ENCODE peak calls at places on chromosomes 12 and 14, in four cellular contexts. One of them, this sample, is unnamed. For H3K27me3 and H3K9me3, the result is how much of the 10 kb centered on the place peaks cover.

GRCh38 chr14:63867926-63868921 is 15.4 kb downstream of the SYNE2 start:
- DNase-seq in tibial nerve: no peak
- DNase-seq in GM23248: no peak
- DNase-seq in gastrocnemius medialis: no peak
- DNase-seq in this sample: no peak

GRCh38 chr12:50620050-50620974 is 115.5 kb downstream of the DIP2B start:
- DNase-seq in GM23248: peak
- DNase-seq in gastrocnemius medialis: no peak
- DNase-seq in tibial nerve: no peak
- DNase-seq in this sample: no peak

GRCh38 chr12:109741286-109741969 is 27.8 kb downstream of the FAM222A start:
- DNase-seq in gastrocnemius medialis: peak
- DNase-seq in GM23248: no peak
- DNase-seq in tibial nerve: peak
- DNase-seq in this sample: peak

GRCh38 chr12:40691913-40692616 is at the start of gene CNTN1:
- DNase-seq in tibial nerve: peak
- DNase-seq in gastrocnemius medialis: peak
- DNase-seq in GM23248: peak
- DNase-seq in this sample: no peak

GRCh38 chr14:90760591-90761316 is 55.5 kb downstream of the TTC7B start:
- DNase-seq in GM23248: peak
- DNase-seq in tibial nerve: no peak
- DNase-seq in gastrocnemius medialis: no peak
- DNase-seq in this sample: no peak

GRCh38 chr12:46677749-46678148 is 148.0 kb downstream of the SLC38A4 start:
- DNase-seq in GM23248: peak
- DNase-seq in gastrocnemius medialis: no peak
- DNase-seq in tibial nerve: no peak
- DNase-seq in this sample: no peak

GRCh38 chr14:53927171-53927570 is 29.5 kb downstream of the BMP4 start:
- DNase-seq in gastrocnemius medialis: no peak
- DNase-seq in GM23248: no peak
- DNase-seq in tibial nerve: no peak
- DNase-seq in this sample: no peak

GRCh38 chr12:26246483-26247164 is 51.3 kb downstream of the SSPN start:
- DNase-seq in tibial nerve: no peak
- DNase-seq in GM23248: no peak
- DNase-seq in gastrocnemius medialis: no peak
- DNase-seq in this sample: no peak

GRCh38 chr12:104416637-104417036 is 40.1 kb upstream of the CHST11 start:
- DNase-seq in tibial nerve: no peak
- DNase-seq in GM23248: no peak
- DNase-seq in gastrocnemius medialis: no peak
- DNase-seq in this sample: no peak

GRCh38 chr14:59243174-59243573 is 54.7 kb downstream of the DAAM1 start:
- DNase-seq in GM23248: no peak
- DNase-seq in gastrocnemius medialis: no peak
- DNase-seq in tibial nerve: no peak
- DNase-seq in this sample: no peak

GRCh38 chr12:104935892-104936291 is 22.2 kb downstream of the SLC41A2 start:
- DNase-seq in tibial nerve: no peak
- DNase-seq in gastrocnemius medialis: no peak
- DNase-seq in GM23248: no peak
- DNase-seq in this sample: no peak

GRCh38 chr14:104224516-104225281 is 86.3 kb downstream of the KIF26A start:
- DNase-seq in gastrocnemius medialis: no peak
- DNase-seq in tibial nerve: no peak
- DNase-seq in GM23248: no peak
- DNase-seq in this sample: no peak

GRCh38 chr12:6494351-6494743 is 445 bp downstream of the NCAPD2 start:
- DNase-seq in GM23248: no peak
- DNase-seq in tibial nerve: no peak
- DNase-seq in gastrocnemius medialis: no peak
- DNase-seq in this sample: no peak

GRCh38 chr14:22002860-22003284 is 329.3 kb upstream of the OR4E1 start:
- DNase-seq in GM23248: peak
- DNase-seq in tibial nerve: no peak
- DNase-seq in gastrocnemius medialis: no peak
- DNase-seq in this sample: no peak

GRCh38 chr12:30840715-30841114 is 85.8 kb upstream of the TSPAN11 start:
- DNase-seq in gastrocnemius medialis: no peak
- DNase-seq in tibial nerve: no peak
- DNase-seq in GM23248: peak
- DNase-seq in this sample: no peak

GRCh38 chr14:90567191-90567590 is 170.4 kb downstream of the CALM1 start:
- DNase-seq in GM23248: no peak
- DNase-seq in gastrocnemius medialis: no peak
- DNase-seq in tibial nerve: no peak
- DNase-seq in this sample: no peak

GRCh38 chr12:59808317-59808910 is 212.6 kb downstream of the SLC16A7 start:
- DNase-seq in tibial nerve: no peak
- DNase-seq in gastrocnemius medialis: no peak
- DNase-seq in GM23248: peak
- DNase-seq in this sample: no peak

GRCh38 chr14:60094306-60094897 is 2.7 kb downstream of the PCNX4 start:
- DNase-seq in GM23248: peak
- DNase-seq in gastrocnemius medialis: no peak
- DNase-seq in tibial nerve: no peak
- DNase-seq in this sample: no peak

GRCh38 chr12:48350249-48351021 is at the start of gene ZNF641:
- DNase-seq in gastrocnemius medialis: peak
- DNase-seq in tibial nerve: peak
- DNase-seq in GM23248: peak
- DNase-seq in this sample: peak

GRCh38 chr14:34484726-34485125 is 22.7 kb upstream of the SPTSSA start:
- DNase-seq in gastrocnemius medialis: no peak
- DNase-seq in GM23248: no peak
- DNase-seq in tibial nerve: no peak
- DNase-seq in this sample: no peak

GRCh38 chr12:50842637-50843493 is at the start of gene TMPRSS12:
- DNase-seq in tibial nerve: no peak
- DNase-seq in gastrocnemius medialis: no peak
- DNase-seq in GM23248: no peak
- DNase-seq in this sample: no peak

GRCh38 chr12:128076188-128076587 is 190.8 kb upstream of the TMEM132C start:
- DNase-seq in GM23248: peak
- DNase-seq in gastrocnemius medialis: no peak
- DNase-seq in tibial nerve: no peak
- DNase-seq in this sample: no peak

GRCh38 chr12:111407371-111408115 is 1.8 kb downstream of the SH2B3 start:
- DNase-seq in GM23248: peak
- DNase-seq in gastrocnemius medialis: no peak
- DNase-seq in tibial nerve: no peak
- DNase-seq in this sample: no peak

GRCh38 chr14:104563191-104563741 is 16.3 kb upstream of the C14orf180 start:
- DNase-seq in GM23248: no peak
- DNase-seq in tibial nerve: no peak
- DNase-seq in gastrocnemius medialis: no peak
- DNase-seq in this sample: no peak

GRCh38 chr12:88371416-88372183 is 208.7 kb downstream of the KITLG start:
- DNase-seq in tibial nerve: no peak
- DNase-seq in gastrocnemius medialis: peak
- DNase-seq in GM23248: peak
- DNase-seq in this sample: no peak

GRCh38 chr12:130579231-130579630 is 136.9 kb downstream of the RIMBP2 start:
- DNase-seq in tibial nerve: no peak
- DNase-seq in GM23248: no peak
- DNase-seq in gastrocnemius medialis: no peak
- DNase-seq in this sample: no peak

GRCh38 chr14:78153069-78153351 is 17.2 kb upstream of the NRXN3 start:
- DNase-seq in gastrocnemius medialis: no peak
- DNase-seq in GM23248: peak
- DNase-seq in tibial nerve: no peak
- DNase-seq in this sample: no peak

GRCh38 chr14:35821546-35822411 is 4.4 kb upstream of the BRMS1L start:
- DNase-seq in tibial nerve: no peak
- DNase-seq in gastrocnemius medialis: no peak
- DNase-seq in GM23248: peak
- DNase-seq in this sample: no peak

GRCh38 chr14:61342486-61342885 is 21.1 kb downstream of the PRKCH start:
- DNase-seq in tibial nerve: no peak
- DNase-seq in GM23248: no peak
- DNase-seq in gastrocnemius medialis: no peak
- DNase-seq in this sample: no peak

GRCh38 chr12:116389990-116390655 is 112.6 kb upstream of the MED13L start:
- DNase-seq in tibial nerve: no peak
- DNase-seq in GM23248: peak
- DNase-seq in gastrocnemius medialis: no peak
- DNase-seq in this sample: no peak

GRCh38 chr14:89061696-89062095 is 237.2 kb downstream of the TTC8 start:
- DNase-seq in GM23248: no peak
- DNase-seq in tibial nerve: no peak
- DNase-seq in gastrocnemius medialis: no peak
- DNase-seq in this sample: no peak

GRCh38 chr12:105672171-105672570 is 341.7 kb downstream of the C12orf75 start:
- DNase-seq in tibial nerve: no peak
- DNase-seq in gastrocnemius medialis: no peak
- DNase-seq in GM23248: peak
- DNase-seq in this sample: no peak

DNA sequence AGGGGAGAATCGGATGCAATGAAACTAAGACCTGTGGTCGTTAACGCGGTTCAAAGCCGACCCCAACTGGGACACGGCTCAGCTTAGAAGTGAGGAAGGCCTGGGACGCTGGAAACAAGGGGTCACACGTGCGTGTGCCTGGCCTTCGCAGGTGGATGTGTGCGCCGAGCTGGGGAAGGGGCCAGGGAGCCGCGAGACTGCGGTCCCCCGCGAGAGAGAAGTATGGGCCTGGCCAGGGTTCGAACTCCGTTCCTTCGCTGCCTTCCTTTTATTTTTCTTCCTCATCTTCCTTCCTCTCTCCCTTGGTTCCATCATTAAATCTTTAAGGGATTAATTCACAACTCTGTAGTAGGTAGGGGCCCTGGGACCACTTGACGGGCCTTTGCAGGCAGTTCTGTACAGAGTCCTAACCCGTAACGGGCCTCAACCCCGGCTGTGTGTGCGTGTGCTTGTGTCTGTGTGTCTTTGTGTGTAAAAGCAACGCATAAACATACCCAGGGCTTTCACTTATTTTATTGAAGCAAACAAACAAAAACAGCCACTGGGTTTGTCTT is 3.6 kb downstream of the TTC6 start:
- DNase-seq in GM23248: no peak
- DNase-seq in tibial nerve: no peak
- DNase-seq in gastrocnemius medialis: no peak
- DNase-seq in this sample: no peak
- H3K27me3 ChIP-seq in GM23248: half or more
- H3K27me3 ChIP-seq in tibial nerve: under half
- H3K27me3 ChIP-seq in gastrocnemius medialis: half or more
- H3K27me3 ChIP-seq in this sample: under half

DNA sequence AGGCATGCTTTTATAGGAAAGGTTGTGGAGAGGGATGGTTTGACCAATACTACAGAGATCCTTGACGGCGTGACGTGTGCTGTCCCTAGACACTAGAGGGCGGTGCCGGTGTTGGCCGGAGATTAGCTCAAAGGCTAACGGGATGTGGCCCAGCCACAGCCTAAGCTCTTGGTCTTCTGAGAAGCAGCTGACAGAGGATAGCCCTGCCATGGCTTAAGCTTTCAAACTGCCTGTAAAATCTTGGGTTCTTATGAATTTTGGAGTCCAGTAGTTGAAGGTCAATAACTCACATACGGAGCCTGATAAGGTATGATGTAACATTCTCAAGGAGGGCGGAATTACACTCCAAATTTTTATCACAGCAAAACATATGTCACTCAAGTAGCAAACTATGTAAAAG is 515.7 kb upstream of the ATXN7L3B start:
- DNase-seq in tibial nerve: no peak
- DNase-seq in gastrocnemius medialis: no peak
- DNase-seq in GM23248: peak
- DNase-seq in this sample: no peak
- H3K9me3 ChIP-seq in tibial nerve: under half
- H3K9me3 ChIP-seq in gastrocnemius medialis: under half
- H3K9me3 ChIP-seq in GM23248: under half
- H3K9me3 ChIP-seq in this sample: under half

GRCh38 chr12:112820796-112821195 is 29.2 kb downstream of the RPH3A start:
- DNase-seq in tibial nerve: no peak
- DNase-seq in GM23248: no peak
- DNase-seq in gastrocnemius medialis: no peak
- DNase-seq in this sample: no peak
- H3K27me3 ChIP-seq in tibial nerve: under half
- H3K27me3 ChIP-seq in GM23248: under half
- H3K27me3 ChIP-seq in gastrocnemius medialis: under half
- H3K27me3 ChIP-seq in this sample: under half

GRCh38 chr14:84273181-84273580 is 1256.8 kb upstream of the FLRT2 start:
- DNase-seq in gastrocnemius medialis: no peak
- DNase-seq in tibial nerve: no peak
- DNase-seq in GM23248: no peak
- DNase-seq in this sample: no peak
- H3K9me3 ChIP-seq in gastrocnemius medialis: under half
- H3K9me3 ChIP-seq in tibial nerve: under half
- H3K9me3 ChIP-seq in GM23248: under half
- H3K9me3 ChIP-seq in this sample: under half

GRCh38 chr12:132194556-132194955 is 50.3 kb downstream of the NOC4L start:
- DNase-seq in tibial nerve: no peak
- DNase-seq in gastrocnemius medialis: no peak
- DNase-seq in GM23248: no peak
- DNase-seq in this sample: no peak
- H3K27me3 ChIP-seq in tibial nerve: under half
- H3K27me3 ChIP-seq in gastrocnemius medialis: under half
- H3K27me3 ChIP-seq in GM23248: under half
- H3K27me3 ChIP-seq in this sample: under half

DNA sequence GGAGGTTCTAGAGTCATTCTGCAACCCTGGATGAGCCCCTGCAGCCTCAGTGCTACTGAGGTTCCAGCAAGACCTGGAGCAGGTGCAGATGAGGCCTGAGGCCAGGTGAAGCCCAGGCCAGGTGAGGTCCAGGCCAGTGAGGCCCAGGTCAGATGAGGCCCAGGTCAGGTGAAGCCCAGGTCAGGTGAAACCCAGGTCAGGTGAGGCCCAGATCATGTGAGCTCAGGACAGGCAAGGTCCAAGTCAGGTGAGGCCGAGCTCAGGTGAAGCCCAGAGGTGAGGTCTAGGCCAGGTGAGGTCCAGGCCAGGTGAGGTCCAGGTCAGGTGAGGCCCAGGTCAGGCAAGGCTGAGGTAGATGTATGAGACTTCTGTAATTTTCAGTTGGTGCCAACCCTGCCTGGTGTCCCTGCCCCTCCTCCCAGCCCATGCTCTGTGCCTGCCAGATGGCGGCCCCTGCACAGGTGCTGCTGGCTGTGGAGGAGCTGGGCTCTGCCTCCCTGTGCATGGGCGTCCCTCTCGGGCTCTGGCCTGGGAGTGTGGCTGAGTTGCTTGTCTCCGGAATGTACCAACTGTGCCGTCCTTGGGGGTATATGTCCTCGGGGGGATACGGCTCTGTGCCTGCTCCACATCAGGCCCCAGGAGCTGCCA is 388.5 kb downstream of the TMEM121 start:
- DNase-seq in GM23248: no peak
- DNase-seq in gastrocnemius medialis: no peak
- DNase-seq in tibial nerve: no peak
- DNase-seq in this sample: no peak
- H3K9me3 ChIP-seq in GM23248: under half
- H3K9me3 ChIP-seq in gastrocnemius medialis: under half
- H3K9me3 ChIP-seq in tibial nerve: under half
- H3K9me3 ChIP-seq in this sample: under half